ENCODE peak calls at places on chromosomes 13 and 19, in eight cellular contexts. O is NCI-H1092; V is stimulated activated CD4-positive, alpha-beta T cell treated with anti-CD3 and anti-CD28 coated beads, Interleukin-4, amount 100 ng/mL, for 48 hours; P is HCT116; J is AG04450; D is cerebellar cortex; B is head of caudate nucleus; I is heart left ventricle. R is an unnamed sample.

GRCh38 chr19:13505761-13506549 is at the start of gene CACNA1A:
- DNase-seq in O (no peak), B (peak), I (no peak), J (no peak), D (no peak), V (peak), P (no peak), R (no peak)

GRCh38 chr19:16062789-16063188 is 13.5 kb upstream of the TPM4 start:
- DNase-seq in J (no peak), I (peak), O (peak), D (no peak), B (no peak), P (no peak), V (peak), R (no peak)

GRCh38 chr19:44848036-44848804 is 2.1 kb downstream of the NECTIN2 start:
- DNase-seq in O (no peak), P (no peak), I (peak), D (peak), J (no peak), B (no peak), V (no peak), R (no peak)

GRCh38 chr13:110114351-110114750 is 192.6 kb downstream of the COL4A1 start:
- DNase-seq in V (no peak), I (no peak), B (no peak), D (no peak), P (no peak), O (no peak), J (no peak), R (no peak)

GRCh38 chr13:48977973-48978372 is 2.3 kb downstream of the FNDC3A start:
- DNase-seq in P (no peak), O (no peak), B (no peak), D (no peak), J (no peak), V (no peak), I (no peak), R (no peak)

GRCh38 chr13:48828962-48829405 is 146.7 kb upstream of the FNDC3A start:
- DNase-seq in P (no peak), I (no peak), D (no peak), B (no peak), O (peak), J (no peak), V (no peak), R (peak)

GRCh38 chr19:11381535-11382369 is 2.4 kb downstream of the EPOR start:
- DNase-seq in I (peak), J (no peak), V (peak), D (peak), P (peak), O (peak), B (no peak), R (peak)

GRCh38 chr13:19860884-19861655 is 2.4 kb downstream of the ZMYM5 start:
- DNase-seq in I (no peak), V (no peak), P (peak), B (no peak), J (no peak), D (no peak), O (no peak), R (no peak)

GRCh38 chr19:10424011-10424637 is 3.8 kb downstream of the PDE4A start:
- DNase-seq in B (peak), P (no peak), I (peak), O (peak), J (no peak), D (peak), V (peak), R (peak)

GRCh38 chr19:33063356-33064116 is 1.2 kb downstream of the RHPN2 start:
- DNase-seq in B (no peak), J (no peak), O (no peak), P (no peak), I (peak), V (no peak), D (peak), R (no peak)

GRCh38 chr19:13906525-13906904 is 514 bp downstream of the CC2D1A start:
- DNase-seq in O (no peak), B (no peak), J (no peak), I (no peak), V (no peak), D (no peak), P (no peak), R (no peak)

GRCh38 chr19:12864721-12865715 is 16.2 kb downstream of the DNASE2 start:
- DNase-seq in D (no peak), P (no peak), I (no peak), B (no peak), J (no peak), O (no peak), V (no peak), R (no peak)

GRCh38 chr13:41356788-41357187 is 45.7 kb downstream of the NAA16 start:
- DNase-seq in B (no peak), D (no peak), O (no peak), I (no peak), V (no peak), P (no peak), J (no peak), R (no peak)

GRCh38 chr13:111946214-111946613 is 120.7 kb upstream of the SOX1 start:
- DNase-seq in B (no peak), O (no peak), V (no peak), D (no peak), I (no peak), P (no peak), J (no peak), R (no peak)

GRCh38 chr13:24292476-24292875 is 16.9 kb upstream of the C1QTNF9 start:
- DNase-seq in D (no peak), V (no peak), B (no peak), O (no peak), I (no peak), J (no peak), P (no peak), R (no peak)

GRCh38 chr13:89115307-89115706 is 1444.1 kb downstream of the SLITRK5 start:
- DNase-seq in B (no peak), O (no peak), V (no peak), P (no peak), D (no peak), J (no peak), I (no peak), R (no peak)

GRCh38 chr13:97853550-97853949 is 99.9 kb upstream of the IPO5 start:
- DNase-seq in O (no peak), J (no peak), I (no peak), V (no peak), P (no peak), D (no peak), B (no peak), R (no peak)

GRCh38 chr13:33167521-33167920 is 118.0 kb downstream of the STARD13 start:
- DNase-seq in D (no peak), I (no peak), J (no peak), O (no peak), P (no peak), V (no peak), B (no peak), R (no peak)

GRCh38 chr13:66693656-66694055 is 536.5 kb downstream of the PCDH9 start:
- DNase-seq in B (no peak), I (no peak), V (no peak), J (no peak), D (peak), P (no peak), O (no peak), R (no peak)

R was measured in GM12891.